ENCODE peak calls at places on chromosomes 11 and 22, in seven cellular contexts. V, G, S, Y, A, K and R are unnamed samples.

GRCh38 chr22:17303840-17304779 is 65.2 kb upstream of the CECR2 start:
- DNase-seq in V (no peak), S (no peak), A (no peak), K (no peak), Y (no peak), G (no peak), R (no peak)

GRCh38 chr22:19477321-19478085 is 1.5 kb downstream of the UFD1 start:
- DNase-seq in K (peak), V (peak), A (no peak), G (peak), S (no peak), Y (peak), R (no peak)

GRCh38 chr11:118438314-118438931 is 2.1 kb downstream of the KMT2A start:
- DNase-seq in Y (peak), A (no peak), S (no peak), G (peak), V (peak), K (peak), R (peak)

GRCh38 chr11:64357904-64358535 is 942 bp upstream of the RPS6KA4 start:
- DNase-seq in G (no peak), V (peak), S (no peak), Y (no peak), K (no peak), A (no peak), R (peak)

GRCh38 chr11:42951266-42951665 is 360.5 kb upstream of the API5 start:
- DNase-seq in S (no peak), G (no peak), Y (no peak), A (no peak), V (no peak), K (no peak), R (no peak)

GRCh38 chr11:92332986-92333385 is 108.4 kb downstream of the FAT3 start:
- DNase-seq in A (no peak), G (no peak), V (no peak), K (no peak), Y (peak), S (no peak), R (no peak)

GRCh38 chr11:125692887-125693286 is 12.2 kb upstream of the ACRV1 start:
- DNase-seq in V (no peak), K (no peak), S (no peak), G (no peak), Y (no peak), A (no peak), R (no peak)

GRCh38 chr11:127470485-127470884 is 469.9 kb upstream of the KIRREL3 start:
- DNase-seq in S (no peak), V (peak), A (peak), Y (peak), K (no peak), G (peak), R (no peak)

GRCh38 chr11:116644201-116644947 is 128.4 kb downstream of the BUD13 start:
- DNase-seq in V (no peak), Y (no peak), S (no peak), G (no peak), A (no peak), K (no peak), R (peak)

GRCh38 chr11:76615950-76616349 is 54.6 kb downstream of the LRRC32 start:
- DNase-seq in S (no peak), A (peak), K (no peak), Y (no peak), V (no peak), G (peak), R (peak)

GRCh38 chr22:35454416-35455054 is 54.6 kb downstream of the MCM5 start:
- DNase-seq in V (no peak), K (no peak), G (no peak), A (peak), S (no peak), Y (peak), R (no peak)

GRCh38 chr22:43310798-43311197 is 32.4 kb downstream of the SCUBE1 start:
- DNase-seq in K (no peak), V (no peak), S (no peak), G (no peak), Y (no peak), A (no peak), R (no peak)